ENCODE peak calls at places on chromosomes 1 and 21, in nine cellular contexts. C is choroid plexus epithelial cell; E is stimulated activated CD8-positive, alpha-beta memory T cell treated with anti-CD3 and anti-CD28 coated beads, Interleukin-12 subunit alpha, Interleukin-12 subunit beta, amount 100 ng/mL, for 1 hour; F is lung; R is fibroblast of mammary gland; T is fibroblast of the aortic adventitia; L is GM10248; H is naive thymus-derived CD4-positive, alpha-beta T cell; S is activated T-cell treated with anti-CD3 and anti-CD28 coated beads, Interleukin-2, amount 50 U/mL, for 48 hours. Q is an unnamed sample.

GRCh38 chr1:172380441-172381244 is 39.8 kb upstream of the C1orf105 start:
- DNase-seq in C (no peak), E (no peak), F (no peak), R (no peak), T (no peak), L (peak), H (peak), S (peak), Q (no peak)

GRCh38 chr1:47854552-47855144 is 142.5 kb downstream of the TRABD2B start:
- DNase-seq in C (no peak), E (no peak), F (no peak), R (no peak), T (no peak), L (no peak), H (no peak), S (no peak), Q (no peak)

GRCh38 chr21:18987515-18988026 is 584.0 kb upstream of the TMPRSS15 start:
- DNase-seq in C (no peak), E (no peak), F (no peak), R (no peak), T (no peak), L (no peak), H (no peak), S (no peak), Q (peak)

GRCh38 chr1:6263716-6264115 is 2.8 kb upstream of the GPR153 start:
- DNase-seq in C (no peak), E (no peak), F (no peak), R (peak), T (peak), L (no peak), H (no peak), S (no peak), Q (no peak)

GRCh38 chr1:1554926-1555915 is 14.8 kb upstream of the TMEM240 start:
- DNase-seq in C (peak), E (no peak), F (no peak), R (peak), T (peak), L (no peak), H (no peak), S (no peak), Q (no peak)

GRCh38 chr1:160309183-160309535 is 24.2 kb upstream of the PEX19 start:
- DNase-seq in C (peak), E (no peak), F (no peak), R (peak), T (peak), L (no peak), H (no peak), S (no peak), Q (no peak)

GRCh38 chr1:53465023-53465957 is 6.1 kb downstream of the DMRTB1 start:
- DNase-seq in C (no peak), E (no peak), F (no peak), R (no peak), T (no peak), L (no peak), H (no peak), S (no peak), Q (no peak)

GRCh38 chr1:15546641-15547040 is 20.0 kb downstream of the DNAJC16 start:
- DNase-seq in C (no peak), E (no peak), F (no peak), R (no peak), T (no peak), L (no peak), H (no peak), S (no peak), Q (no peak)

GRCh38 chr1:12184008-12184681 is 17.4 kb downstream of the TNFRSF1B start:
- DNase-seq in C (peak), E (no peak), F (peak), R (peak), T (peak), L (peak), H (no peak), S (no peak), Q (peak)

GRCh38 chr1:60265560-60266535 is 192.3 kb upstream of the C1orf87 start:
- DNase-seq in C (peak), E (no peak), F (no peak), R (peak), T (peak), L (no peak), H (no peak), S (no peak), Q (no peak)

GRCh38 chr1:47395433-47395832 is 20.7 kb upstream of the FOXE3 start:
- DNase-seq in C (no peak), E (no peak), F (no peak), R (no peak), T (no peak), L (no peak), H (no peak), S (no peak), Q (no peak)

GRCh38 chr1:179825798-179826460 is 51.7 kb downstream of the TOR1AIP2 start:
- DNase-seq in C (no peak), E (no peak), F (no peak), R (no peak), T (no peak), L (no peak), H (no peak), S (peak), Q (no peak)

GRCh38 chr1:35443768-35444518 is 113.3 kb downstream of the KIAA0319L start:
- DNase-seq in C (peak), E (no peak), F (no peak), R (peak), T (peak), L (no peak), H (no peak), S (no peak), Q (no peak)

GRCh38 chr1:51288578-51288977 is 41.8 kb downstream of the TTC39A start:
- DNase-seq in C (no peak), E (no peak), F (no peak), R (no peak), T (no peak), L (no peak), H (no peak), S (no peak), Q (no peak)

GRCh38 chr1:111513410-111514020 is 10.1 kb upstream of the ADORA3 start:
- DNase-seq in C (no peak), E (no peak), F (no peak), R (no peak), T (no peak), L (no peak), H (no peak), S (no peak), Q (peak)

GRCh38 chr1:243595527-243596206 is 254.4 kb downstream of the AKT3 start:
- DNase-seq in C (peak), E (no peak), F (no peak), R (peak), T (peak), L (no peak), H (no peak), S (no peak), Q (no peak)

GRCh38 chr1:12657060-12657866 is 13.4 kb downstream of the AADACL4 start:
- DNase-seq in C (no peak), E (no peak), F (no peak), R (no peak), T (no peak), L (no peak), H (no peak), S (no peak), Q (no peak)

GRCh38 chr1:245054105-245054831 is 100.5 kb upstream of the KIF26B start:
- DNase-seq in C (no peak), E (no peak), F (no peak), R (no peak), T (no peak), L (no peak), H (no peak), S (no peak), Q (no peak)

GRCh38 chr1:156387899-156388813 is 19.1 kb downstream of the RHBG start:
- DNase-seq in C (no peak), E (no peak), F (no peak), R (no peak), T (no peak), L (no peak), H (no peak), S (no peak), Q (peak)

GRCh38 chr21:32726742-32727477 is 903 bp downstream of the SYNJ1 start:
- DNase-seq in C (peak), E (no peak), F (peak), R (peak), T (peak), L (peak), H (peak), S (peak), Q (no peak)

GRCh38 chr1:213268221-213268620 is 217.2 kb downstream of the RPS6KC1 start:
- DNase-seq in C (peak), E (no peak), F (no peak), R (peak), T (peak), L (no peak), H (no peak), S (no peak), Q (no peak)

GRCh38 chr1:1760715-1761114 is 17.6 kb downstream of the NADK start:
- DNase-seq in C (no peak), E (no peak), F (no peak), R (no peak), T (no peak), L (no peak), H (no peak), S (no peak), Q (no peak)

GRCh38 chr1:58722414-58722813 is 22.6 kb upstream of the MYSM1 start:
- DNase-seq in C (peak), E (no peak), F (no peak), R (no peak), T (no peak), L (no peak), H (no peak), S (no peak), Q (no peak)

GRCh38 chr1:51063121-51063520 is 38.9 kb upstream of the C1orf185 start:
- DNase-seq in C (peak), E (no peak), F (no peak), R (peak), T (peak), L (no peak), H (no peak), S (no peak), Q (no peak)

GRCh38 chr1:210024996-210025395 is 87.0 kb downstream of the SYT14 start:
- DNase-seq in C (no peak), E (no peak), F (no peak), R (no peak), T (no peak), L (no peak), H (no peak), S (no peak), Q (no peak)

GRCh38 chr1:200869753-200870391 is 2.9 kb upstream of the GPR25 start:
- DNase-seq in C (no peak), E (no peak), F (no peak), R (no peak), T (no peak), L (peak), H (no peak), S (peak), Q (no peak)

GRCh38 chr21:16624468-16625102 is 888.3 kb upstream of the CXADR start:
- DNase-seq in C (no peak), E (no peak), F (no peak), R (no peak), T (no peak), L (no peak), H (no peak), S (no peak), Q (no peak)

GRCh38 chr1:24503003-24503751 is 541 bp downstream of the RCAN3 start:
- DNase-seq in C (no peak), E (no peak), F (no peak), R (no peak), T (no peak), L (no peak), H (peak), S (peak), Q (no peak)

GRCh38 chr1:209805875-209806760 is at the start of gene IRF6:
- DNase-seq in C (peak), E (no peak), F (peak), R (peak), T (peak), L (peak), H (peak), S (peak), Q (peak)

GRCh38 chr1:234564035-234565029 is 45.6 kb downstream of the IRF2BP2 start:
- DNase-seq in C (peak), E (no peak), F (no peak), R (peak), T (peak), L (no peak), H (no peak), S (no peak), Q (no peak)

GRCh38 chr1:85689788-85690404 is 18.3 kb downstream of the ZNHIT6 start:
- DNase-seq in C (no peak), E (no peak), F (no peak), R (no peak), T (no peak), L (no peak), H (no peak), S (no peak), Q (no peak)

GRCh38 chr21:16420086-16420724 is 690.4 kb downstream of the USP25 start:
- DNase-seq in C (peak), E (no peak), F (peak), R (peak), T (peak), L (no peak), H (no peak), S (no peak), Q (peak)

GRCh38 chr1:10664251-10664650 is 132.2 kb downstream of the CASZ1 start:
- DNase-seq in C (no peak), E (no peak), F (no peak), R (no peak), T (no peak), L (no peak), H (no peak), S (no peak), Q (peak)

GRCh38 chr1:41394918-41395598 is 33.8 kb downstream of the FOXO6 start:
- DNase-seq in C (no peak), E (no peak), F (no peak), R (no peak), T (no peak), L (no peak), H (no peak), S (no peak), Q (no peak)

GRCh38 chr21:19237603-19238002 is 834.0 kb upstream of the TMPRSS15 start:
- DNase-seq in C (no peak), E (no peak), F (no peak), R (no peak), T (no peak), L (no peak), H (no peak), S (no peak), Q (no peak)

GRCh38 chr1:81717230-81717629 is 83.5 kb upstream of the ADGRL2 start:
- DNase-seq in C (peak), E (no peak), F (no peak), R (peak), T (no peak), L (no peak), H (no peak), S (no peak), Q (no peak)